ENCODE peak calls at places on chromosome 3, in six cellular contexts. J is neuronal stem cell, I is NCI-H510A, R is HFFc6, X is NCI-H1417, N is choroid plexus epithelial cell. U is an unnamed sample.

GRCh38 chr3:52055537-52056351 is 627 bp downstream of the DUSP7 start:
- DNase-seq in J (no peak), I (peak; percentile 17), R (no peak), X (peak; percentile 19), N (peak; percentile 57), U (peak; percentile 67)

GRCh38 chr3:124935794-124936542 is 1.4 kb upstream of the MUC13 start:
- DNase-seq in J (no peak), I (no peak), R (no peak), X (no peak), N (no peak), U (peak; percentile 31)

GRCh38 chr3:45381168-45381852 is 7.1 kb upstream of the LARS2 start:
- DNase-seq in J (no peak), I (no peak), R (no peak), X (peak; percentile 22), N (no peak), U (peak; percentile 54)

GRCh38 chr3:171459130-171459941 is 869 bp downstream of the TNIK start:
- DNase-seq in J (peak; percentile 15), I (peak; percentile 18), R (no peak), X (peak; percentile 67), N (peak; percentile 60), U (peak; percentile 65)

GRCh38 chr3:188796122-188796631 is 375.6 kb upstream of the TPRG1 start:
- DNase-seq in J (no peak), I (no peak), R (peak; percentile 96), X (no peak), N (peak; percentile 89), U (no peak)

GRCh38 chr3:180135101-180135500 is 98.4 kb upstream of the PEX5L start:
- DNase-seq in J (no peak), I (no peak), R (no peak), X (no peak), N (no peak), U (no peak)

GRCh38 chr3:38001456-38002081 is 11.0 kb downstream of the VILL start:
- DNase-seq in J (no peak), I (peak; percentile 44), R (no peak), X (no peak), N (no peak), U (peak; percentile 42)

GRCh38 chr3:173371848-173372487 is 25.6 kb upstream of the NLGN1 start:
- DNase-seq in J (peak; percentile 8), I (peak; percentile 1), R (peak; percentile 35), X (peak; percentile 10), N (peak; percentile 45), U (peak; percentile 67)

GRCh38 chr3:124492824-124493223 is 237.4 kb upstream of the UMPS start:
- DNase-seq in J (no peak), I (peak; percentile 55), R (peak; percentile 30), X (peak; percentile 91), N (peak; percentile 27), U (peak; percentile 93)

U was measured in DMS53.